ENCODE peak calls at places on chromosomes 2 and 18, in seven cellular contexts. J is activated CD8-positive, alpha-beta memory T cell treated with anti-CD3 and anti-CD28 coated beads, Interleukin-2, amount 10 ng/mL, durations not matched to agents 7 days and 5 days; O is RPMI7951; W is H54; N is ecto neural progenitor cell; H is CD4-positive, alpha-beta memory T cell; P is activated gamma-delta T cell treated with anti-CD3 and anti-CD28 coated beads, Interleukin-2, amount 50 U/mL, for 16 hours. M is an unnamed sample.

GRCh38 chr2:230908595-230909191 is 16.3 kb downstream of the GPR55 start:
- DNase-seq in J (peak; percentile 64), O (peak; percentile 97), W (peak; percentile 81), N (no peak), H (no peak), P (no peak), M (peak; percentile 88)

GRCh38 chr2:226903179-226903578 is 67.3 kb downstream of the RHBDD1 start:
- DNase-seq in J (no peak), O (peak; percentile 78), W (peak; percentile 56), N (no peak), H (no peak), P (no peak), M (no peak)

GRCh38 chr18:79583984-79584401 is 95.6 kb upstream of the CTDP1 start:
- DNase-seq in J (no peak), O (no peak), W (no peak), N (no peak), H (no peak), P (no peak), M (no peak)

GRCh38 chr18:73653251-73653650 is 494.4 kb downstream of the FBXO15 start:
- DNase-seq in J (no peak), O (no peak), W (no peak), N (no peak), H (no peak), P (no peak), M (no peak)

GRCh38 chr2:150140777-150141176 is 346.7 kb downstream of the RND3 start:
- DNase-seq in J (no peak), O (no peak), W (no peak), N (no peak), H (no peak), P (no peak), M (no peak)

GRCh38 chr2:232873292-232873908 is 3.3 kb downstream of the SNORC start:
- DNase-seq in J (no peak), O (no peak), W (no peak), N (peak; percentile 46), H (no peak), P (no peak), M (no peak)

GRCh38 chr2:101983486-101983885 is 8.3 kb upstream of the IL1R2 start:
- DNase-seq in J (no peak), O (peak; percentile 69), W (no peak), N (no peak), H (no peak), P (no peak), M (no peak)

GRCh38 chr2:149931486-149931885 is 343.9 kb upstream of the MMADHC start:
- DNase-seq in J (no peak), O (no peak), W (no peak), N (no peak), H (no peak), P (no peak), M (no peak)

GRCh38 chr2:188668017-188668663 is 306.0 kb upstream of the COL3A1 start:
- DNase-seq in J (no peak), O (peak; percentile 66), W (no peak), N (no peak), H (no peak), P (no peak), M (no peak)

GRCh38 chr2:163552758-163553157 is 183.1 kb downstream of the FIGN start:
- DNase-seq in J (no peak), O (no peak), W (no peak), N (no peak), H (no peak), P (no peak), M (no peak)

GRCh38 chr2:240431276-240431662 is 4.2 kb upstream of the GPC1 start:
- DNase-seq in J (no peak), O (no peak), W (no peak), N (no peak), H (no peak), P (no peak), M (no peak)

GRCh38 chr2:141957827-141958440 is 172.9 kb downstream of the LRP1B start:
- DNase-seq in J (no peak), O (no peak), W (no peak), N (no peak), H (no peak), P (no peak), M (no peak)

GRCh38 chr2:159795781-159796667 is 2.0 kb downstream of the CD302 start:
- DNase-seq in J (no peak), O (no peak), W (no peak), N (no peak), H (no peak), P (no peak), M (no peak)

GRCh38 chr18:62460851-62461300 is 61.9 kb upstream of the ZCCHC2 start:
- DNase-seq in J (no peak), O (no peak), W (no peak), N (no peak), H (no peak), P (no peak), M (no peak)

GRCh38 chr2:203690110-203691047 is 16.1 kb upstream of the CD28 start:
- DNase-seq in J (no peak), O (peak; percentile 12), W (no peak), N (no peak), H (no peak), P (no peak), M (no peak)

GRCh38 chr18:11807233-11807632 is 44.0 kb upstream of the CHMP1B start:
- DNase-seq in J (no peak), O (no peak), W (no peak), N (no peak), H (no peak), P (no peak), M (no peak)